ENCODE peak calls at places on chromosomes 5 and 9, in five cellular contexts. J is psoas muscle, X is GM23248, F is cardiac septum, E is fibroblast of mammary gland. Z is an unnamed sample.

GRCh38 chr5:37751227-37751626 is 88.6 kb downstream of the GDNF start:
- DNase-seq in J (no peak), X (peak), F (no peak), E (peak), Z (no peak)

GRCh38 chr5:72402381-72402890 is 82.3 kb downstream of the PTCD2 start:
- DNase-seq in J (no peak), X (peak), F (no peak), E (peak), Z (no peak)

GRCh38 chr9:14158911-14159310 is 155.0 kb downstream of the NFIB start:
- DNase-seq in J (no peak), X (peak), F (no peak), E (peak), Z (no peak)

GRCh38 chr9:89370593-89370992 is 52.3 kb downstream of the SECISBP2 start:
- DNase-seq in J (no peak), X (no peak), F (no peak), E (no peak), Z (no peak)

GRCh38 chr5:84384604-84385575 is at the start of gene EDIL3:
- DNase-seq in J (no peak), X (peak), F (peak), E (peak), Z (no peak)

GRCh38 chr9:102985162-102985900 is 9.8 kb upstream of the CYLC2 start:
- DNase-seq in J (no peak), X (no peak), F (no peak), E (no peak), Z (no peak)

GRCh38 chr5:56306433-56307150 is 73.5 kb upstream of the ANKRD55 start:
- DNase-seq in J (no peak), X (no peak), F (no peak), E (no peak), Z (no peak)

GRCh38 chr5:102678267-102679058 is 76.6 kb upstream of the PAM start:
- DNase-seq in J (no peak), X (peak), F (no peak), E (peak), Z (no peak)

GRCh38 chr5:43156388-43156787 is 35.6 kb upstream of the NIM1K start:
- DNase-seq in J (no peak), X (no peak), F (no peak), E (peak), Z (no peak)

GRCh38 chr9:14530301-14530700 is 162.9 kb downstream of the ZDHHC21 start:
- DNase-seq in J (no peak), X (no peak), F (no peak), E (no peak), Z (no peak)

GRCh38 chr9:81565609-81566008 is 123.7 kb downstream of the TLE1 start:
- DNase-seq in J (no peak), X (no peak), F (no peak), E (no peak), Z (no peak)

GRCh38 chr5:4295663-4296339 is 700.2 kb downstream of the IRX1 start:
- DNase-seq in J (no peak), X (peak), F (no peak), E (no peak), Z (no peak)

GRCh38 chr9:38067892-38068615 is 973 bp downstream of the SHB start:
- DNase-seq in J (peak), X (peak), F (no peak), E (no peak), Z (no peak)

GRCh38 chr9:27945386-27945785 is 372.1 kb upstream of the C9orf72 start:
- DNase-seq in J (no peak), X (peak), F (no peak), E (peak), Z (no peak)

GRCh38 chr5:59164041-59164830 is 581.4 kb downstream of the RAB3C start:
- DNase-seq in J (no peak), X (peak), F (no peak), E (peak), Z (no peak)

GRCh38 chr9:13427587-13427986 is 148.1 kb upstream of the MPDZ start:
- DNase-seq in J (no peak), X (peak), F (no peak), E (peak), Z (no peak)

GRCh38 chr5:34905564-34905963 is 9.7 kb downstream of the RAD1 start:
- DNase-seq in J (no peak), X (peak), F (no peak), E (peak), Z (no peak)

GRCh38 chr9:94867281-94867841 is 140.9 kb downstream of the AOPEP start:
- DNase-seq in J (peak), X (peak), F (peak), E (peak), Z (no peak)

GRCh38 chr5:104764197-104764596 is 1201.6 kb upstream of the NUDT12 start:
- DNase-seq in J (no peak), X (no peak), F (no peak), E (no peak), Z (no peak)

GRCh38 chr9:78541868-78542267 is 244.9 kb downstream of the PSAT1 start:
- DNase-seq in J (no peak), X (no peak), F (no peak), E (no peak), Z (no peak)

GRCh38 chr5:123754903-123755302 is 242.9 kb downstream of the CSNK1G3 start:
- DNase-seq in J (no peak), X (peak), F (no peak), E (peak), Z (no peak)

GRCh38 chr9:107214915-107215314 is 68.2 kb upstream of the RAD23B start:
- DNase-seq in J (no peak), X (peak), F (no peak), E (no peak), Z (no peak)

Z was measured in CD14-positive monocyte.